ENCODE peak calls at places on chromosomes 7 and 10, in four cellular contexts. H is IMR-90, P is mesendoderm, J is H9. Y is an unnamed sample.

GRCh38 chr7:21352540-21353387 is 75.1 kb upstream of the SP4 start:
- DNase-seq in J (no peak), P (no peak), H (no peak), Y (no peak)

GRCh38 chr7:27168265-27168947 is 3.1 kb upstream of the HOXA9 start:
- DNase-seq in H (no peak), J (no peak), P (peak), Y (no peak)

GRCh38 chr10:108375691-108376090 is 1211.2 kb upstream of the SORCS1 start:
- DNase-seq in P (no peak), H (no peak), J (no peak), Y (no peak)

GRCh38 chr7:77788327-77788902 is 9.8 kb downstream of the TMEM60 start:
- DNase-seq in H (no peak), P (no peak), J (no peak), Y (no peak)

GRCh38 chr7:96238976-96239766 is 82.7 kb downstream of the SLC25A13 start:
- DNase-seq in J (no peak), H (peak), P (no peak), Y (no peak)

GRCh38 chr7:135678612-135679575 is 16.6 kb downstream of the STMP1 start:
- DNase-seq in P (no peak), H (peak), J (no peak), Y (no peak)

GRCh38 chr7:8204674-8205377 is 57.1 kb downstream of the ICA1 start:
- DNase-seq in P (no peak), H (no peak), J (no peak), Y (no peak)

GRCh38 chr7:45712057-45712689 is 138.0 kb downstream of the ADCY1 start:
- DNase-seq in H (no peak), P (no peak), J (peak), Y (no peak)

GRCh38 chr7:30563326-30563942 is 31.2 kb upstream of the GARS1 start:
- DNase-seq in H (peak), P (no peak), J (no peak), Y (no peak)

GRCh38 chr10:92846-93245 is 42.4 kb upstream of the ZMYND11 start:
- DNase-seq in H (no peak), P (no peak), J (no peak), Y (no peak)

GRCh38 chr7:32948202-32948601 is 9.0 kb upstream of the FKBP9 start:
- DNase-seq in H (no peak), J (peak), P (no peak), Y (no peak)

GRCh38 chr7:50196719-50197118 is 103.7 kb upstream of the ZPBP start:
- DNase-seq in P (no peak), J (no peak), H (no peak), Y (no peak)

GRCh38 chr7:77727527-77727926 is 31.3 kb downstream of the RSBN1L start:
- DNase-seq in J (no peak), H (no peak), P (no peak), Y (no peak)

GRCh38 chr10:87524296-87524695 is 19.6 kb downstream of the MINPP1 start:
- DNase-seq in H (no peak), J (no peak), P (no peak), Y (no peak)

GRCh38 chr10:87518937-87519336 is 14.2 kb downstream of the MINPP1 start:
- DNase-seq in H (no peak), J (no peak), P (no peak), Y (no peak)

GRCh38 chr10:87523731-87524130 is 19.0 kb downstream of the MINPP1 start:
- DNase-seq in J (no peak), P (no peak), H (no peak), Y (no peak)

DNA sequence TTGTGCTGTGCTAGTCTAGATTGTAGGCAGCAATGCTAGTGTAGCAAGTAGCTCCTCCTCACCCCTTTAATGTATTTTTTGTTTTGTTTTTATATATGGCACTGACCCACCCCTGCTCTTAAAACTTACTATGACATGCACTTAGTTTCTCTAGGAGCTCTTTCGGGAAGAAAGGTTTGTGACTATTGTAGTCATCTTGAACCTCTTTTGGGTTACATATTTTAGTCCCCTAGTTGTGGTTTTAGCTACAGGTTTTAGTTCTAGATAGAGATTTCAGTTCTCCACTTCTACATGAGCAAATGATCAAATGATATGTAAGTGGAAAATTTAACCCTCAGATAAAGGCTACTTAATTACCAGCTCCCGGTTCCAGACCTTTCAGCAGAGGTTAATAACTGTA is 14.9 kb downstream of the MINPP1 start:
- DNase-seq in P (no peak), J (no peak), H (no peak), Y (no peak)
- H3K56ac ChIP-seq in P (no peak), J (no peak), H (no peak), Y (no peak)

DNA sequence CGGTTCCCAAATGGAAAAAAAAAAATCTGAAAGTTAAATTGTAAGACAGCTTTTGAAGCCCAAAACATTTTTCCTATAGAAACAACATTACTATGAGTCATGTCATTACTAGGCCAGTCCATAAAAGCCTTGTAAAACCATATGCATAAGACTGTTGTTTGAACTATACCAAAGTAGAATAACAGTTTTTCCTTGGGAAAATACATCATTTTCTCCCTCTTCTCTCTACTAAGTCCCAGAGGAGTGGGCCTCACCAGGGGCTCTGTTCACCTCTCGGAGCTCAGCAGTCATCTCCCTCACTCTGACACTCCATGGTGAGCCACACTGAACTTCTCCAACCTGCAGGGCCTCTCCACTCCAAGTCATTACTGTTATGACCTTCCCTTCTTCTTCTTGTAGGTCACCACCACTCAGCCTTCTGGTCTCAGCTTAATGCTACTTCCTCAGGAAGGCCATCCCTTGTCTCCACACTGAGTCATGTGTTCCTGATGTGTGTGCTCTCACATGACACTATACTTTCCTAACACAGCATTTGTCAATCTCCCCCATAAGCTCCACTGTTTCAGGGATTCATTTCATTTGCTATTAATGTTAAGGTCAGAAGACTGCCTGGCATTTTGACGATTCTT is 32.5 kb downstream of the ZNF438 start:
- DNase-seq in P (no peak), H (peak), J (no peak), Y (no peak)
- H3K56ac ChIP-seq in P (no peak), H (peak), J (no peak), Y (no peak)

DNA sequence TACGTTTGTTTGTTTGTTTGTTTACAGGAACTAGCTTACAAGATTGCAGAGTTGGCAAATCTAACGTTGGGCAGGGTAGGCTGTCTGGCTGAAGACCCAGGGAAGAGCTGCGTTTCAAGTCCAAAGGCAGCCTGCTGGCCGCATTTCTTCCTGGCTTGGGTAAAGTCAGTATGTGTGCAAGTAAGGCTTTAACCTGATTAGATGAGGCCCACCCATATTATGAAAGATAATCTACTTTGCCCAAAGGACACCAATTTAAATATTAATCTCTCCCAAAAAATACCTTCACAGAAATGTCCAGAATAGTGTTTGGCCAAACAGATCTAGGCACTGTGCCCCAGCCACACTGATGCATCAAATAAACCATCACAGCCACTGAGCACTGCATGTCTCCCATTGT is 228.9 kb upstream of the HABP2 start:
- DNase-seq in P (no peak), H (no peak), J (no peak), Y (no peak)
- H3K56ac ChIP-seq in P (no peak), H (no peak), J (no peak), Y (no peak)

DNA sequence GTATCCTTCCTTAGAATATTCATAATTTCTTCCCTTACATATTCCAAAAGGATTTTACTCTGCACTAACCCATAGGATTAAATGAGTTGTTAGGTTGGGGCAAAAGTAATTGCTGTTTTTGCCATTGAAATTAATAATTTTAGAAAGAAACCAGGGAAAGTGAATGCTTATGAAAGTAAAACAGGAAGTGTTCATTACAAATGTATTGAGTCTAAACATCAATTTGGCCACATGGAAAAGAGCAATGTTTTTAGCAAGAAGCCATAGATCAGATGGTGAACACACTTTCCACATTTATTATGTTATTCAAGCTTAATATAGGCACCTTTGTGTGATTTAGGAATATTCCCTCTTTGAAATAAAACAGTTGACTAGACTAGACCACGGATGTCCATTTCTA is 102.9 kb downstream of the SUGCT start:
- DNase-seq in J (no peak), P (no peak), H (no peak), Y (no peak)
- H3K56ac ChIP-seq in J (no peak), P (no peak), H (no peak), Y (no peak)

DNA sequence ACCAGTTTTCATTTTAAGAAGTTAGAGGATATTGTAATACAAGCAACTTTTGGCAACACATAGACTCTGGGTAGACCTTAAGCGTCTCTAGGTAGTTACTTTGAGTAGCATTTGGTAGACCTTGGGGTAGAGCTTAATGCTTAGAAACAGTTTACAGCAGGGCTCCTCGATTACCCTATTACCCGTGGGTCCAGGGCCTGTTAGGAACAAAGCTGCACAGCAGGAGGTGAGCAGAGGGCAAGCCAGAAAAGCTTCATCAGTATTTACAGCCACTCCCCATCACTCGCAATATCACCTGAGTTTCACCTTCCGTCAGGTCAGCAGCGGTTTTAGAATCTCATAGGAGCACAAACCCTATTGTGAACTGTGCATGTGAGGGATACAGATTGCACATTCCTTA is 173.5 kb downstream of the TSPAN12 start:
- DNase-seq in J (no peak), P (peak), H (no peak), Y (no peak)
- H3K56ac ChIP-seq in J (no peak), P (no peak), H (no peak), Y (no peak)

DNA sequence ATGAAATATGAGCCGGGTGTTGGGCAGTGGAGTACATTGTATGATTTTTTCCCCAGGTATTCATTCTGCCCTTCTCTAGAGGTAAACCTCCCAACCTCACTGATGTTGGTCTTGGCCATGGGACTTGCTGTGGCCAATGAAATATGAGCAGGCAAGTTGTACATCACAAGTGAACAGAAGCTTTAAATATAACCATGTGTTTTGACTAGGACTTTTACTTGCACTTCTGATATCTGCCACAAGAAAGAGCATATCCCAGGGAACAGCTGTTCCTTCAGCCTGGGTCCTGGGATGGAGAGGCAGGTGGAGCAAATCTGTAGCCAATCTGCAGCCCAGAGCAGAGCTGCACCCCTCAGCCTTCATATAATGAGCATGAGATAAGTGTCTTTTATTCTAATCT is 109.8 kb upstream of the PALS2 start:
- DNase-seq in H (no peak), P (no peak), J (no peak), Y (no peak)
- H3K56ac ChIP-seq in H (no peak), P (no peak), J (no peak), Y (no peak)

GRCh38 chr7:15498465-15498864 is 63.4 kb downstream of the AGMO start:
- DNase-seq in H (no peak), P (no peak), J (no peak), Y (no peak)

GRCh38 chr7:15489383-15489782 is 72.4 kb downstream of the AGMO start:
- DNase-seq in P (no peak), J (no peak), H (no peak), Y (no peak)

GRCh38 chr7:15490261-15490660 is 71.6 kb downstream of the AGMO start:
- DNase-seq in J (no peak), P (no peak), H (no peak), Y (no peak)

DNA sequence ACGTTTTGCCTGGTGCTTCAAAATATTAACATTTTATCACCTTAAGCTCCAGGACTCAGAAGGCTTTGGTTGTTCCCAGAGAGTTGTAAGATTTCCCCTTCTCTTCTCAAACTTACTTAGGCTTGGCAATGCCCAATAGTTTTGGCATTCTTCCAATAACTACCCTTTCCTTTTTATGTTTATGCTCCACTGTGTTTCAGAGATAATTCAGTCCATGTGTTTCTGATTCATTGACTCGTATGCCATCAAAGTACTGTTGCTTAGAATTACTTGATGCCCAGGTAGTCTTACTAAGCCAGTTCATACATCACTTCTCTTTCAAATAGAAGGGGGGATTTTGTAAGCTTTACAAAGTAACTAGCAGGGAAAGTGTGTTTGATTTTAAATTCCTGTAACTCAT is 66.6 kb downstream of the AGMO start:
- DNase-seq in J (no peak), H (no peak), P (no peak), Y (no peak)
- H3K56ac ChIP-seq in J (no peak), H (no peak), P (no peak), Y (no peak)